ENCODE peak calls at places on chromosomes 4 and X, in four cellular contexts. S is ACHN; L is stimulated activated CD8-positive, alpha-beta memory T cell treated with anti-CD3 and anti-CD28 coated beads, Interleukin-4, amount 100 ng/mL, for 4 hours; R is AG08395. A is an unnamed sample.

GRCh38 chr4:186628058-186628711 is 72.8 kb upstream of the MTNR1A start:
- DNase-seq in S (no peak), L (no peak), R (no peak), A (no peak)

GRCh38 chr4:7389719-7390118 is 45.0 kb downstream of the PSAPL1 start:
- DNase-seq in S (no peak), L (no peak), R (no peak), A (no peak)

GRCh38 chrX:132090370-132091152 is 37.3 kb downstream of the FRMD7 start:
- DNase-seq in S (no peak), L (no peak), R (no peak), A (no peak)

GRCh38 chr4:89021678-89022077 is 35.3 kb downstream of the FAM13A start:
- DNase-seq in S (no peak), L (no peak), R (no peak), A (no peak)

GRCh38 chr4:169791527-169792156 is 33.9 kb upstream of the HPF1 start:
- DNase-seq in S (peak; percentile 77), L (no peak), R (peak; percentile 67), A (no peak)

GRCh38 chr4:81470456-81471327 is 1.0 kb downstream of the RASGEF1B start:
- DNase-seq in S (peak; percentile 21), L (no peak), R (no peak), A (no peak)

GRCh38 chrX:49876750-49877149 is 2.5 kb upstream of the USP27X start:
- DNase-seq in S (peak; percentile 37), L (no peak), R (peak; percentile 41), A (no peak)

GRCh38 chr4:8739357-8739756 is 132.3 kb downstream of the HMX1 start:
- DNase-seq in S (no peak), L (no peak), R (no peak), A (no peak)

GRCh38 chr4:76954489-76954888 is 4.9 kb downstream of the SEPTIN11 start:
- DNase-seq in S (no peak), L (no peak), R (no peak), A (no peak)

GRCh38 chr4:150265806-150266205 is 187.6 kb downstream of the DCLK2 start:
- DNase-seq in S (no peak), L (no peak), R (no peak), A (no peak)

A was measured in activated T-helper 1 cell treated with anti-CD3 and anti-CD28 coated beads, Interleukin-2, amount 50 U/mL, for 16 hours.